ENCODE peak calls at places on chromosomes 13 and 19, in ten cellular contexts. T is adrenal gland, J is heart left ventricle, Q is ovary, E is IMR-90, S is Peyer's patch, R is uterus, B is gastrocnemius medialis, Z is HCT116, G is transverse colon. M is an unnamed sample.

GRCh38 chr19:15841875-15842569 is 26.6 kb upstream of the OR10H1 start:
- DNase-seq in S (no peak), Z (no peak), R (no peak), B (no peak), J (no peak), E (no peak), T (no peak), G (no peak), Q (no peak), M (no peak)

GRCh38 chr19:52635786-52636570 is 2.2 kb downstream of the ZNF83 start:
- DNase-seq in J (no peak), B (no peak), R (no peak), T (no peak), E (peak; percentile 20), Q (no peak), Z (no peak), S (no peak), G (no peak), M (no peak)

GRCh38 chr13:51697181-51697580 is 106.8 kb downstream of the DHRS12 start:
- DNase-seq in E (peak; percentile 59), T (no peak), B (no peak), G (no peak), J (no peak), S (no peak), Q (no peak), R (no peak), Z (no peak), M (no peak)

GRCh38 chr19:11169896-11170678 is 14.5 kb upstream of the SPC24 start:
- DNase-seq in J (no peak), Q (no peak), B (no peak), Z (no peak), S (no peak), E (peak; percentile 29), G (no peak), T (no peak), R (peak; percentile 81), M (no peak)

GRCh38 chr13:45654633-45655349 is 39.3 kb upstream of the ERICH6B start:
- DNase-seq in J (no peak), Q (no peak), Z (no peak), B (no peak), G (no peak), T (no peak), E (no peak), R (no peak), S (no peak), M (no peak)

GRCh38 chr19:50725218-50725931 is 2.2 kb downstream of the CLEC11A start:
- DNase-seq in G (no peak), B (no peak), R (no peak), Z (peak; percentile 23), Q (no peak), S (no peak), J (no peak), T (no peak), E (no peak), M (peak; percentile 87)

GRCh38 chr13:86810385-86810784 is 860.8 kb upstream of the SLITRK5 start:
- DNase-seq in B (no peak), T (no peak), S (no peak), G (no peak), E (no peak), J (no peak), Z (no peak), R (no peak), Q (no peak), M (no peak)

GRCh38 chr19:33291623-33292534 is 10.5 kb downstream of the CEBPA start:
- DNase-seq in S (no peak), Q (no peak), G (peak; percentile 75), J (no peak), T (no peak), R (no peak), Z (no peak), E (no peak), B (no peak), M (no peak)

GRCh38 chr13:110540871-110541525 is 20.5 kb downstream of the RAB20 start:
- DNase-seq in J (no peak), B (no peak), R (no peak), Q (no peak), E (no peak), S (no peak), Z (no peak), T (no peak), G (no peak), M (no peak)

GRCh38 chr13:77859450-77859849 is 59.2 kb downstream of the EDNRB start:
- DNase-seq in R (peak; percentile 36), Z (no peak), Q (peak; percentile 14), J (peak; percentile 45), E (peak; percentile 82), S (no peak), B (no peak), G (peak; percentile 13), T (peak; percentile 59), M (no peak)

GRCh38 chr13:50230365-50230978 is 215.2 kb downstream of the KCNRG start:
- DNase-seq in J (no peak), B (no peak), S (no peak), Q (no peak), T (no peak), Z (no peak), G (no peak), R (no peak), E (peak; percentile 53), M (no peak)

GRCh38 chr13:89474432-89474831 is 1803.3 kb downstream of the SLITRK5 start:
- DNase-seq in S (no peak), R (no peak), G (no peak), Q (no peak), T (no peak), B (no peak), Z (no peak), E (no peak), J (no peak), M (no peak)

GRCh38 chr19:3387645-3388589 is 21.5 kb downstream of the NFIC start:
- DNase-seq in R (peak; percentile 77), J (peak; percentile 92), B (peak; percentile 93), Q (peak; percentile 86), T (peak; percentile 93), E (peak; percentile 39), S (no peak), Z (no peak), G (peak; percentile 89), M (no peak)

GRCh38 chr19:18464646-18465045 is 26.7 kb upstream of the ISYNA1 start:
- DNase-seq in B (peak; percentile 89), E (peak; percentile 97), Z (no peak), S (peak; percentile 22), G (peak; percentile 79), J (peak; percentile 92), T (peak; percentile 96), Q (peak; percentile 83), R (peak; percentile 83), M (peak; percentile 81)

GRCh38 chr19:29694669-29695627 is 20.1 kb downstream of the C19orf12 start:
- DNase-seq in B (peak; percentile 83), Z (no peak), R (peak; percentile 80), T (peak; percentile 95), Q (peak; percentile 72), E (peak; percentile 70), J (peak; percentile 86), S (peak; percentile 80), G (peak; percentile 85), M (peak; percentile 84)

GRCh38 chr19:54418030-54418929 is 3.0 kb downstream of the TTYH1 start:
- DNase-seq in Z (no peak), B (no peak), R (no peak), T (no peak), G (no peak), J (no peak), Q (no peak), S (no peak), E (peak; percentile 19), M (no peak)

GRCh38 chr13:23570099-23570926 is at the start of gene TNFRSF19:
- DNase-seq in Z (no peak), E (peak; percentile 91), S (no peak), Q (no peak), R (peak; percentile 78), J (peak; percentile 75), B (no peak), G (no peak), T (peak; percentile 68), M (no peak)
- TF ChIP-seq POLR2A in Z (no peak), E (no peak), S (no peak), Q (no peak), R (no peak), J (no peak), B (no peak), G (no peak), T (no peak), M (no peak)

DNA sequence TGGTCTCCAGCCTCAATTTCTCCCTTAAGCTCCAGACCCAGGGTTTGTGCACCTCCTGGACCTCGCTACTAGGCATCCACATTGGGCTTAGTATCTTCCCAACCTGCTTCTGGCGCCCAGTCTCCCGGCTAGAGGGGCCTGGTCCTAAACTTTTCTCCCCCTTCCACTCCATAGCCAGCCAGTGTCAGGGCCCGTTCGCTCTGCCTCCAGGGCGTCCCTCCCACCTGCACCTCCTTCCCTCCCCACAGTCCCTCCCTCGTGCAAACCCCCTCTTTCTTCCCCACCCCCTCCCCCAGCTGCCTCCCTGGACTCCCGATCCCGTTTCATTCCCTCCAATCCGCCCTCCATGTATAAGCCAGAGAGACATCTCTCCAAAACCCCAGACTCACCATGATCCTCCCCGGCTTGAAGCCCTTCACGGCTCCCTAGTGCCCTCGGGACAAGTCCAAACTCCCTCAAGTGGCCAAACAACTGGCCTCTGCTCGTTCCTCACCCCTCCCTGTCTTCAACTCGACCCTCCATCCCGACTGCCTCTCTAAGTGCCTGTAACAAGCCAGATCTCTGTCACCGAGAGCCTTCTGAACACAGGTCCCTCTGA is 1.0 kb upstream of the SAMD4B start:
- DNase-seq in G (peak; percentile 42), Q (peak; percentile 58), J (peak; percentile 37), Z (no peak), S (peak; percentile 24), B (peak; percentile 14), E (no peak), T (peak; percentile 78), R (peak; percentile 43), M (no peak)
- TF ChIP-seq POLR2A in G (no peak), Q (no peak), J (no peak), Z (no peak), S (no peak), B (no peak), E (no peak), T (no peak), R (no peak), M (no peak)

GRCh38 chr19:36378625-36379509 is at the start of gene ZFP14:
- DNase-seq in E (peak; percentile 91), B (peak; percentile 84), J (peak; percentile 96), R (peak; percentile 91), G (peak; percentile 95), T (peak; percentile 97), Q (peak; percentile 93), Z (peak; percentile 87), S (peak; percentile 93), M (peak; percentile 100)
- TF ChIP-seq POLR2A in E (no peak), B (peak; percentile 53), J (peak; percentile 93), R (peak; percentile 72), G (peak; percentile 74), T (peak; percentile 76), Q (peak; percentile 48), Z (peak; percentile 55), S (peak; percentile 68), M (peak; percentile 53)

DNA sequence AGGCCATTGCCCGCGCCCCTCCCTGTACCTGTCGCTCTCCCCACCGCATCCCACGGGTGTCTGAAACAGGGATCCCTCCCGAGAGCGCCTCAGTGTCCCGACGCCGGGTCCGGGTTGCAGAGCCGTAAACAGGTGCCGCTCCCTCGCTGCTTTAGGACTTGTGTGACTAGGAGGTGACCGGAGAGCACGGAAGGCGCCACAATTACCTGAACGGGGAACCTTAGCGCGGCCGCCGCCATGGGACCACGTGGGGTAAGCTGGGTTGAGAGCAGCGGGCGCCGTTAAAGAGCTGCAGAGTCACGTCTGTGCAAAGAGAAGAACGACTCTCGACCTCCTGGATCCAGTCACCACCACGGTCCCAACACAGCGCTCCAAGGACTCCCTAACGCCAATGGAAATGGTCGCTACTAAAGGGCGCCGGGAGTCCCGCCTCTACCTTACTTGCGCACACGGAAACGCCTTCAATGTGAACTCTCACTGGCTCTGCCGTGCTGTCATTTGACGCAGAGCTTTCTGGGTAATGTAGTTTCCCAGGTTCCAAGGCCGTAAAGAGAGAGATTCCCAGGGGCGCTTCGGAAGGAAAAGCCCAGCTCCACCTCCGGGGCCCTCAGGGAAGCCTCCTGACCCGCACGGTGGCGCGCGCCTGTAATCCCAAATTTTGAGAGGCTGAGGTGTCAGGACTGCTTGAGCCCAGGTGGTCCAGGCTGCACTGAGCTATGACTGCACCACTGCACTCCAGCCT is at the start of gene ZNF552:
- DNase-seq in R (peak; percentile 85), Z (peak; percentile 91), G (peak; percentile 90), B (peak; percentile 78), S (peak; percentile 83), J (peak; percentile 91), T (peak; percentile 96), E (peak; percentile 91), Q (peak; percentile 80), M (peak; percentile 56)
- TF ChIP-seq POLR2A in R (peak; percentile 61), Z (peak; percentile 92), G (peak; percentile 92), B (peak; percentile 80), S (peak; percentile 96), J (peak; percentile 93), T (peak; percentile 67), E (peak; percentile 85), Q (peak; percentile 48), M (peak; percentile 70)